ENCODE peak calls at places on chromosomes 4 and X, in nine cellular contexts. O, Q, Y, K, M, B, X, L and F are unnamed samples.

GRCh38 chr4:140368686-140369085 is 4.8 kb upstream of the SCOC start:
- DNase-seq in O (no peak), L (no peak), Y (no peak), B (no peak), X (no peak), K (no peak), M (no peak), Q (no peak), F (no peak)

GRCh38 chr4:46270986-46271596 is 118.8 kb downstream of the GABRA2 start:
- DNase-seq in M (no peak), X (peak; percentile 42), B (peak; percentile 38), Y (peak; percentile 7), L (no peak), O (no peak), Q (no peak), K (no peak), F (no peak)

GRCh38 chrX:154545673-154546274 is 872 bp downstream of the G6PD start:
- DNase-seq in B (no peak), Y (no peak), K (no peak), M (no peak), O (no peak), Q (no peak), X (no peak), L (no peak), F (no peak)

GRCh38 chrX:108437789-108438623 is at the start of gene COL4A6:
- DNase-seq in X (no peak), Y (peak; percentile 18), Q (no peak), B (no peak), M (peak; percentile 85), L (peak; percentile 26), K (no peak), O (no peak), F (no peak)

GRCh38 chrX:80223922-80224579 is 196.2 kb upstream of the TENT5D start:
- DNase-seq in L (no peak), M (no peak), K (no peak), Y (no peak), B (peak; percentile 31), Q (no peak), O (no peak), X (no peak), F (no peak)

GRCh38 chrX:118497180-118497814 is 1.7 kb downstream of the DOCK11 start:
- DNase-seq in O (no peak), M (no peak), X (no peak), Q (no peak), B (no peak), K (no peak), L (no peak), Y (no peak), F (peak; percentile 63)

GRCh38 chrX:3609800-3610199 is 103.6 kb downstream of the PRKX start:
- DNase-seq in B (peak; percentile 64), X (no peak), O (no peak), L (no peak), Q (no peak), Y (peak; percentile 69), M (no peak), K (no peak), F (no peak)

GRCh38 chrX:153502796-153503195 is 8.0 kb downstream of the BGN start:
- DNase-seq in Y (no peak), O (no peak), K (no peak), L (no peak), X (no peak), M (no peak), B (no peak), Q (no peak), F (no peak)

GRCh38 chrX:12981880-12982279 is 7.0 kb downstream of the TMSB4X start:
- DNase-seq in X (no peak), K (no peak), B (no peak), O (no peak), M (no peak), Q (no peak), Y (no peak), L (no peak), F (no peak)

GRCh38 chrX:114717921-114718320 is 134.0 kb downstream of the HTR2C start:
- DNase-seq in L (no peak), O (no peak), M (peak; percentile 71), Y (no peak), X (no peak), Q (no peak), K (no peak), B (no peak), F (no peak)

GRCh38 chr4:84379881-84380618 is 119.0 kb downstream of the NKX6-1 start:
- DNase-seq in X (no peak), K (no peak), B (peak; percentile 81), O (no peak), Q (no peak), L (no peak), M (no peak), Y (no peak), F (no peak)